ENCODE peak calls at places on chromosomes 3 and 15, in seven cellular contexts. C, P, I, G, V, E and F are unnamed samples.

GRCh38 chr3:72312339-72312738 is 527.4 kb upstream of the PROK2 start:
- DNase-seq in C (no peak), P (no peak), I (no peak), G (no peak), V (no peak), E (no peak), F (no peak)

GRCh38 chr3:28575748-28576589 is 227.3 kb upstream of the AZI2 start:
- DNase-seq in C (peak), P (peak), I (no peak), G (no peak), V (peak), E (no peak), F (peak)

GRCh38 chr15:39860200-39860599 is 59.9 kb downstream of the GPR176 start:
- DNase-seq in C (no peak), P (no peak), I (no peak), G (no peak), V (no peak), E (no peak), F (no peak)

GRCh38 chr15:94375997-94376396 is 144.6 kb downstream of the MCTP2 start:
- DNase-seq in C (no peak), P (no peak), I (no peak), G (no peak), V (no peak), E (no peak), F (no peak)

GRCh38 chr3:133042778-133043177 is 4.6 kb downstream of the TMEM108 start:
- DNase-seq in C (peak), P (peak), I (no peak), G (no peak), V (no peak), E (no peak), F (no peak)

GRCh38 chr3:51808920-51809319 is 29.9 kb upstream of the IQCF6 start:
- DNase-seq in C (no peak), P (no peak), I (no peak), G (no peak), V (no peak), E (no peak), F (no peak)

GRCh38 chr15:55774113-55774970 is 31.4 kb upstream of the PRTG start:
- DNase-seq in C (peak), P (peak), I (no peak), G (peak), V (peak), E (no peak), F (peak)

GRCh38 chr15:33068007-33068441 is 126.5 kb downstream of the FMN1 start:
- DNase-seq in C (no peak), P (no peak), I (no peak), G (no peak), V (peak), E (peak), F (peak)

GRCh38 chr3:100100454-100100853 is 13.8 kb downstream of the FILIP1L start:
- DNase-seq in C (no peak), P (no peak), I (no peak), G (no peak), V (no peak), E (no peak), F (no peak)

GRCh38 chr3:35422826-35423601 is 216.3 kb upstream of the ARPP21 start:
- DNase-seq in C (peak), P (peak), I (no peak), G (no peak), V (no peak), E (no peak), F (no peak)

GRCh38 chr15:85689729-85690128 is 105.0 kb downstream of the KLHL25 start:
- DNase-seq in C (peak), P (peak), I (no peak), G (peak), V (peak), E (peak), F (peak)

GRCh38 chr3:72316501-72317279 is 531.6 kb downstream of the SHQ1 start:
- DNase-seq in C (no peak), P (no peak), I (no peak), G (no peak), V (no peak), E (no peak), F (no peak)

GRCh38 chr3:116849261-116849688 is 139.7 kb downstream of the TUSC7 start:
- DNase-seq in C (no peak), P (no peak), I (no peak), G (no peak), V (no peak), E (no peak), F (no peak)

GRCh38 chr3:37064747-37065146 is 71.4 kb downstream of the MLH1 start:
- DNase-seq in C (no peak), P (peak), I (no peak), G (no peak), V (no peak), E (no peak), F (no peak)

GRCh38 chr3:52234516-52235447 is 4.2 kb downstream of the TWF2 start:
- DNase-seq in C (no peak), P (no peak), I (no peak), G (no peak), V (no peak), E (no peak), F (no peak)

GRCh38 chr3:174120997-174121396 is 723.5 kb downstream of the NLGN1 start:
- DNase-seq in C (no peak), P (no peak), I (no peak), G (no peak), V (no peak), E (no peak), F (no peak)

GRCh38 chr15:70099966-70100494 is 2.3 kb upstream of the TLE3 start:
- DNase-seq in C (no peak), P (no peak), I (no peak), G (no peak), V (no peak), E (no peak), F (no peak)

GRCh38 chr15:100919481-100920405 is 586 bp downstream of the LRRK1 start:
- DNase-seq in C (no peak), P (peak), I (no peak), G (no peak), V (peak), E (no peak), F (no peak)

GRCh38 chr3:108744762-108745161 is 12.4 kb downstream of the RETNLB start:
- DNase-seq in C (no peak), P (no peak), I (no peak), G (no peak), V (no peak), E (no peak), F (no peak)

GRCh38 chr3:151329368-151329767 is at the start of gene P2RY13:
- DNase-seq in C (no peak), P (no peak), I (no peak), G (no peak), V (no peak), E (no peak), F (no peak)